ENCODE peak calls at places on chromosome 10, in eight cellular contexts. T is HCT116; V is upper lobe of right lung; W is tibial nerve; H is body of pancreas; J is effector memory CD4-positive, alpha-beta T cell; I is hepatocyte; B is CD8-positive, alpha-beta memory T cell. X is an unnamed sample. For H3K27me3, the result is how much of the 10 kb centered on the place peaks cover.

GRCh38 chr10:6279540-6280267 is 77.0 kb downstream of the PFKFB3 start:
- DNase-seq in H (peak), J (no peak), V (no peak), B (no peak), W (no peak), I (peak), T (peak), X (peak)

GRCh38 chr10:30029890-30030261 is 29.5 kb downstream of the JCAD start:
- DNase-seq in B (no peak), H (no peak), T (no peak), V (no peak), I (no peak), J (no peak), W (no peak), X (no peak)

GRCh38 chr10:79328737-79329504 is 18.3 kb upstream of the PPIF start:
- DNase-seq in I (peak), B (no peak), H (no peak), J (no peak), V (no peak), T (no peak), W (no peak), X (peak)

GRCh38 chr10:15897282-15897681 is 37.0 kb upstream of the MINDY3 start:
- DNase-seq in V (no peak), T (no peak), W (no peak), H (no peak), I (peak), J (no peak), B (no peak), X (peak)

GRCh38 chr10:119517235-119518141 is 25.0 kb downstream of the RGS10 start:
- DNase-seq in I (no peak), H (no peak), W (peak), B (peak), V (no peak), J (peak), T (no peak), X (no peak)

GRCh38 chr10:63430999-63431356 is 34.8 kb downstream of the JMJD1C start:
- DNase-seq in V (no peak), H (no peak), J (no peak), I (no peak), B (no peak), T (no peak), W (no peak), X (no peak)

GRCh38 chr10:63919576-63920279 is 398.5 kb downstream of the REEP3 start:
- DNase-seq in B (no peak), V (no peak), T (no peak), H (no peak), W (no peak), I (no peak), J (no peak), X (no peak)

GRCh38 chr10:43093423-43094090 is 16.7 kb downstream of the RET start:
- DNase-seq in V (no peak), T (no peak), J (no peak), W (no peak), I (peak), H (no peak), B (no peak), X (no peak)

GRCh38 chr10:45809829-45810228 is 37.5 kb downstream of the AGAP4 start:
- DNase-seq in V (no peak), B (no peak), W (no peak), T (no peak), J (no peak), I (no peak), H (no peak), X (no peak)

GRCh38 chr10:31936933-31937332 is 8.3 kb upstream of the ARHGAP12 start:
- DNase-seq in T (no peak), B (no peak), W (no peak), V (no peak), I (no peak), J (no peak), H (no peak), X (peak)

GRCh38 chr10:130814610-130815009 is 496.9 kb downstream of the TCERG1L start:
- DNase-seq in T (no peak), I (no peak), J (no peak), H (no peak), B (no peak), W (no peak), V (no peak), X (no peak)

GRCh38 chr10:106804992-106805391 is 359.5 kb downstream of the SORCS1 start:
- DNase-seq in V (no peak), W (no peak), B (no peak), I (no peak), J (no peak), T (no peak), H (no peak), X (no peak)

GRCh38 chr10:94105226-94105625 is 111.5 kb downstream of the PLCE1 start:
- DNase-seq in I (no peak), H (no peak), W (no peak), B (no peak), V (no peak), T (no peak), J (no peak), X (no peak)

GRCh38 chr10:31467791-31468535 is 148.9 kb downstream of the ZEB1 start:
- DNase-seq in V (peak), T (peak), W (no peak), J (no peak), B (no peak), H (peak), I (peak), X (peak)

DNA sequence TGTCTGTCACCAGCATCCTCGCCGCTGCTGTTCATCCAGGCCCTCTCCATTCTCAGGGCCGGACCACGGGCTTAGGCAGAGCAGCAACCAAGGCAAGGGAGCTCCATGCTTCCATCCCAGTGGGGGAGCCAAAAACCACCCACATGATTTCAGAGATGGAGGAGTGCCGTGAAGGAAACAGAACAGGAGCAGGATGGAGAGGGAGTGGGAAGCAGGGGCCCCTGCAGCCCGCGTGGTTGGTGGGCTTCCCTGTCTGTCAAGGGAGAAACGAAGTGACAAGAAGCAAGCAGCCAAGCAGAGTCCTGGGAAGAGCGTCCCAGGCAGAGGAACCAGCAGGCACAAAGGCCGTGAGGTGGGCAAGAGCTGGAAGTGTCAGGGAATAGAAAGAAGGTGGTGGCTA is 95.7 kb downstream of the SLIT1 start:
- DNase-seq in W (no peak), I (no peak), J (no peak), B (no peak), V (no peak), T (no peak), H (no peak), X (no peak)
- H3K27me3 ChIP-seq in W (under half), I (under half), J (under half), B (under half), V (under half), T (half or more), H (under half), X (under half)

DNA sequence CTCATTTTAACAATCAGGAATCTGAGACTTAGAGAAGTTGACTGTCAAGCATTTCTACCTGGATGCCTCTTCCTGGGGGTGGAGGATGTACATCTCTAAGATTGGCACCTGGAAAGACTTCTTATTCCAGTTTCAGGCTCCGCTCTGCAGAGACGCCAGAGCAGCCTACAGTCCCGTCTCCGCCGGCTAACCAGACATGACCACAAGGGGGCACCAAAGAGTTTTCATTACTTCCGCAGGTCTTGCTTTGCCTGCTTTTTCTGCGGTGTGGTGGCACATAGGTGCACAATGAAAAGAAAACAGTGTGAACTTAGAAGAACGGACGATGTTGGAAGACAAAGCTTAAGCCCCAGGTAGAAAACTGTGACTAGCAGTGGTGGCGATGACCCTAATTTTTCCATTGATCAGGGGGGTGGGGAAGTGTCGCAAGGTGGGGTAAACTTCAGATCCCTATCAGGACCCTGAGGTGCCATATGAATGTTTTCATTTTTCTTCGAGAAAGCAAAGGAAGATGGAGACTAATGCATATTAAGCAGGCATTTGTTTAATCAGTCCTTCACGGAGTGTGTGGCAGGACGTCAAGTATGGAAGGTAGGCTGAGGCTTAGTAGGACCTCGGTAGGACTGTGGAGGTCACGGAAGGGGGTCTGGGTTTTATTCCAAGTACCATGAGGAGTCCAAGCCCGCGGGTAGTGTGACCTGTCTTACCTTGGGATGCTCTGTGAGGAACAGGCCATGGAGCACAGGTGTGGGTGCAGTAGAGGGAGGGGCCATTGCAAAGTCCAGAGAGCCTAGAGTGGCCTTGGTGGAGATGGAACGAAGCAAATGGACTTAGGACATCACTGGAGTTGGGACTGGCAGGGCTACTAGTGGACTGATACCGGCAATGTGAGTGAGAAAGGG is 60.1 kb upstream of the SORCS3 start:
- DNase-seq in I (peak), B (peak), W (peak), V (peak), H (peak), T (peak), J (peak), X (peak)
- H3K4me3 ChIP-seq in I (no peak), B (no peak), W (no peak), V (no peak), H (no peak), T (no peak), J (no peak), X (no peak)

DNA sequence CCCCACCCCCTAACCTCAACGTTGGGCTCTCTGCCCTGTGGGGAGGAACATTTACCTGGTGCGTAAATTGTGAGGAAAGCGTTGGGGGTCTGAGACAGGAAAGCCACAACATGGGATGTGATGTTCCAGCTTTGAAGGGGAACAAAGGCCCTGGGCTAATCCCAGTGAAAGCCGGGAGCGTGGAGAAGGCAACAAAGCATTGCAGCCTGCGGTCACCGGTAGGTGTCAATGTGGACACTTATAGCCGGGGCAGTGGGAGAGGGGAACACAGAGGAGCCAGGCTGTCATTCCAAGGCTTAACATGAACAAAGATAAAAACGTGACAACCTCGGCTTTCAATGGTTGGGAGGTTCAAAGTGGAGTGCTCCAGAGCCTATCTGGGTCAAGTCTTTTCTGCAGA is 12.7 kb downstream of the PTF1A start:
- DNase-seq in V (no peak), H (no peak), J (no peak), T (no peak), B (no peak), W (no peak), I (no peak), X (no peak)
- H3K27me3 ChIP-seq in V (half or more), H (under half), J (under half), T (half or more), B (under half), W (under half), I (half or more), X (under half)

GRCh38 chr10:103969857-103970627 is 3.1 kb downstream of the SLK start:
- DNase-seq in V (no peak), J (no peak), B (no peak), H (no peak), T (no peak), W (no peak), I (no peak), X (no peak)
- H3K4me3 ChIP-seq in V (peak), J (peak), B (peak), H (no peak), T (no peak), W (peak), I (peak), X (peak)

GRCh38 chr10:133095586-133095985 is 7.9 kb downstream of the ADGRA1 start:
- DNase-seq in W (no peak), T (no peak), V (no peak), B (no peak), H (no peak), I (no peak), J (no peak), X (no peak)
- H3K27me3 ChIP-seq in W (under half), T (under half), V (under half), B (under half), H (under half), I (under half), J (under half), X (under half)

GRCh38 chr10:132589015-132589414 is 51.4 kb downstream of the INPP5A start:
- DNase-seq in W (no peak), V (no peak), J (no peak), B (no peak), H (no peak), I (no peak), T (no peak), X (no peak)

GRCh38 chr10:132586731-132587130 is 49.1 kb downstream of the INPP5A start:
- DNase-seq in I (no peak), V (no peak), W (no peak), H (no peak), J (no peak), B (no peak), T (no peak), X (no peak)

GRCh38 chr10:132587175-132587574 is 49.6 kb downstream of the INPP5A start:
- DNase-seq in H (no peak), I (no peak), T (no peak), J (no peak), W (no peak), V (no peak), B (no peak), X (no peak)

GRCh38 chr10:132589681-132590080 is 52.1 kb downstream of the INPP5A start:
- DNase-seq in T (no peak), J (no peak), B (no peak), H (no peak), V (no peak), W (no peak), I (no peak), X (no peak)

GRCh38 chr10:132588301-132589013 is 50.9 kb downstream of the INPP5A start:
- DNase-seq in H (no peak), W (no peak), B (no peak), V (no peak), I (no peak), T (no peak), J (no peak), X (no peak)
- H3K4me3 ChIP-seq in H (no peak), W (peak), B (no peak), V (peak), I (no peak), T (no peak), J (no peak), X (no peak)

DNA sequence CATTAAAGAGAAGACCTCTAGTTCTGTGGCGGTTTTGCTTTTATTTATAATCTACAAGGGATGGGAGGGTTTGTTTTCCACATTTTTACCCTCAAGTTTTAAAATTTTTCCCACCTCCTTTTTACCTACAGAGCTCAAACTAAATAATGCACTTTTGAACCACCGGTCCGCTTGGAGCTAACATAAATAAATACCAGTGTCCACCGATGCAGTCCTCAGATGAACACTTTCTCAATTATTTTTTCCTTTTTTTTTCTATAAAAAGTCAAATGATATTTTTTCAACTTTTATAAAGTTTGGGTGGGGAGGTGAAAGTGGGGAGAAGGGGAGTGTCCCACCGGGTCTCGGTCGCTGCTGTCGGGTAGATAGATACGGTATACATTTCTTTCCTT is 3.3 kb downstream of the ZNF503 start:
- DNase-seq in I (no peak), W (no peak), T (no peak), V (no peak), B (no peak), H (no peak), J (no peak), X (no peak)
- H3K27me3 ChIP-seq in I (under half), W (under half), T (under half), V (under half), B (under half), H (under half), J (half or more), X (under half)

GRCh38 chr10:3902054-3902808 is 117.2 kb upstream of the KLF6 start:
- DNase-seq in T (no peak), B (no peak), W (no peak), J (peak), H (no peak), I (peak), V (no peak), X (no peak)
- H3K4me3 ChIP-seq in T (no peak), B (no peak), W (no peak), J (no peak), H (no peak), I (no peak), V (no peak), X (no peak)

X was measured in bronchial epithelial cell.